ENCODE peak calls at places on chromosome 16, in ten cellular contexts. M is aorta; F is CD8-positive, alpha-beta T cell; J is Panc1; E is CD4-positive, alpha-beta T cell; T is cardiac muscle cell; W is right lobe of liver; G is mucosa of descending colon; P is lung; O is endodermal cell. D is an unnamed sample. For H3K9me3, the result is how much of the 10 kb centered on the place peaks cover.

GRCh38 chr16:66845791-66846221 is 1.6 kb downstream of the CA7 start:
- DNase-seq in J (no peak), G (no peak), F (no peak), W (no peak), O (peak), E (no peak), P (no peak), T (no peak), M (no peak), D (no peak)

GRCh38 chr16:86651823-86652222 is 73.5 kb downstream of the FOXL1 start:
- DNase-seq in M (no peak), G (no peak), J (no peak), E (no peak), W (no peak), T (no peak), P (no peak), F (no peak), O (no peak), D (no peak)

GRCh38 chr16:54447606-54448440 is 161.2 kb upstream of the IRX3 start:
- DNase-seq in E (no peak), P (no peak), J (peak), M (no peak), W (no peak), T (no peak), G (no peak), F (no peak), O (peak), D (no peak)

GRCh38 chr16:86925067-86925791 is 346.9 kb downstream of the FOXL1 start:
- DNase-seq in O (no peak), T (peak), P (no peak), W (no peak), G (no peak), F (no peak), E (no peak), M (peak), J (no peak), D (no peak)

GRCh38 chr16:65200374-65200773 is 78.5 kb upstream of the CDH11 start:
- DNase-seq in M (no peak), G (no peak), O (no peak), F (no peak), T (no peak), J (no peak), P (no peak), W (no peak), E (no peak), D (no peak)

GRCh38 chr16:66618588-66618987 is 14.1 kb downstream of the CMTM3 start:
- DNase-seq in O (no peak), J (peak), T (no peak), M (peak), G (no peak), F (no peak), P (no peak), W (no peak), E (no peak), D (no peak)

GRCh38 chr16:87279094-87279658 is 38.0 kb downstream of the C16orf95 start:
- DNase-seq in W (no peak), P (no peak), F (no peak), G (no peak), T (no peak), E (no peak), O (no peak), J (no peak), M (no peak), D (no peak)

GRCh38 chr16:17171250-17172143 is 299.3 kb downstream of the XYLT1 start:
- DNase-seq in P (no peak), M (no peak), G (no peak), J (no peak), E (no peak), O (no peak), W (peak), F (no peak), T (no peak), D (no peak)

GRCh38 chr16:62872339-62872738 is 836.1 kb upstream of the CDH8 start:
- DNase-seq in G (no peak), T (no peak), E (no peak), J (no peak), P (no peak), M (no peak), O (no peak), W (no peak), F (no peak), D (no peak)

GRCh38 chr16:1580256-1580655 is 31.6 kb downstream of the IFT140 start:
- DNase-seq in T (no peak), G (no peak), E (no peak), W (no peak), F (no peak), M (no peak), O (no peak), P (no peak), J (no peak), D (no peak)

GRCh38 chr16:83835972-83836566 is 28.3 kb downstream of the HSBP1 start:
- DNase-seq in F (no peak), O (no peak), E (no peak), P (no peak), T (no peak), G (no peak), W (no peak), M (no peak), J (no peak), D (no peak)

GRCh38 chr16:80852261-80852872 is 48.0 kb upstream of the CDYL2 start:
- DNase-seq in E (no peak), T (peak), P (no peak), G (no peak), J (no peak), F (no peak), M (no peak), O (peak), W (no peak), D (no peak)

GRCh38 chr16:86404678-86405077 is 105.6 kb upstream of the FOXF1 start:
- DNase-seq in E (no peak), P (no peak), O (no peak), T (no peak), W (no peak), M (peak), J (no peak), G (no peak), F (no peak), D (no peak)

GRCh38 chr16:11213799-11214198 is 42.2 kb downstream of the SOCS1 start:
- DNase-seq in G (no peak), J (no peak), O (no peak), W (no peak), F (no peak), M (no peak), E (no peak), P (no peak), T (no peak), D (no peak)

GRCh38 chr16:52548261-52549010 is 1.5 kb upstream of the TOX3 start:
- DNase-seq in P (no peak), E (no peak), G (no peak), T (peak), F (no peak), O (peak), J (no peak), M (no peak), W (no peak), D (no peak)

GRCh38 chr16:4500283-4500682 is 24.1 kb downstream of the HMOX2 start:
- DNase-seq in J (no peak), F (no peak), P (no peak), G (no peak), M (peak), W (no peak), O (no peak), T (peak), E (no peak), D (no peak)

GRCh38 chr16:57798267-57798810 is 4.0 kb downstream of the KIFC3 start:
- DNase-seq in T (no peak), G (peak), J (no peak), F (no peak), P (no peak), E (no peak), M (peak), O (no peak), W (no peak), D (no peak)

GRCh38 chr16:1378087-1378803 is 26.5 kb downstream of the GNPTG start:
- DNase-seq in M (no peak), P (no peak), W (no peak), J (no peak), E (no peak), T (no peak), O (peak), G (no peak), F (no peak), D (no peak)

GRCh38 chr16:23288209-23288608 is 13.9 kb upstream of the SCNN1B start:
- DNase-seq in T (no peak), J (no peak), F (no peak), M (no peak), W (no peak), E (no peak), O (no peak), P (no peak), G (no peak), D (no peak)

GRCh38 chr16:80231118-80231515 is 309.7 kb upstream of the DYNLRB2 start:
- DNase-seq in J (no peak), W (no peak), P (no peak), T (no peak), F (no peak), E (no peak), G (no peak), O (no peak), M (no peak), D (no peak)

GRCh38 chr16:55491691-55492090 is 12.7 kb downstream of the MMP2 start:
- DNase-seq in M (no peak), W (peak), E (no peak), F (no peak), G (no peak), T (no peak), J (no peak), O (peak), P (no peak), D (no peak)

GRCh38 chr16:51624083-51624775 is 473.2 kb upstream of the SALL1 start:
- DNase-seq in P (no peak), J (no peak), F (no peak), G (no peak), E (no peak), O (no peak), M (no peak), T (no peak), W (no peak), D (no peak)

GRCh38 chr16:53673189-53673588 is 30.5 kb downstream of the RPGRIP1L start:
- DNase-seq in E (no peak), F (no peak), O (no peak), P (no peak), W (no peak), T (no peak), G (no peak), M (no peak), J (no peak), D (no peak)

GRCh38 chr16:19926449-19927390 is 42.1 kb upstream of the GPRC5B start:
- DNase-seq in E (no peak), J (no peak), T (no peak), M (no peak), W (no peak), G (no peak), F (no peak), O (peak), P (no peak), D (no peak)

GRCh38 chr16:66007717-66008116 is 358.8 kb upstream of the CDH5 start:
- DNase-seq in P (no peak), E (no peak), J (no peak), O (peak), T (no peak), M (no peak), F (no peak), W (no peak), G (no peak), D (no peak)

GRCh38 chr16:54886078-54886477 is 44.6 kb upstream of the IRX5 start:
- DNase-seq in T (no peak), P (no peak), F (no peak), E (no peak), G (no peak), O (no peak), M (no peak), J (no peak), W (no peak), D (no peak)

GRCh38 chr16:75714661-75715060 is 11.6 kb downstream of the CPHXL start:
- DNase-seq in W (no peak), O (no peak), M (no peak), G (no peak), J (no peak), T (no peak), F (no peak), P (no peak), E (no peak), D (no peak)

GRCh38 chr16:75710344-75710743 is 9.1 kb upstream of the DUXB start:
- DNase-seq in J (no peak), P (no peak), E (no peak), W (no peak), F (no peak), O (no peak), T (no peak), M (no peak), G (no peak), D (no peak)
- H3K9me3 ChIP-seq in J (under half), P (under half), E (under half), W (under half), F (under half), O (under half), T (under half), M (under half), G (under half), D (under half)

DNA sequence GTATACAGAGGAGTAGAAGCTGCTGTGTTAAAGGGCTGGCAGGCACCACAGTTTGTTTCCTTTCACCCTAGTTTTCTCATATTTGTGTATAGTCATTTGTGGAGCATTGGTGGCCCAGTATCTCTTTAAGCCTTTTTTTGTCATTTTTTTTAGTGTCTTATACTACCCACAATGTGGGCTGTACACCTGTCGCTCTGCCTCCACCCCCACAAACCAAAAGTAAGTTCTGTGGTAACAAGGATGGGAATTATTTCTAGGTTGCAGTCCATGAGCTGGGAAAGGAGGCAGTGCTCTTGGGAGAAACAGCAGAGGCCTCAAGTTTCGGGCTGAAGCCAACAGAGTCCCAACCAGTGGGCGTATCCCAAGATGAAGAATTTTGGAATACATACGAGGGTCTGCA is 6.2 kb downstream of the ZNF75A start:
- DNase-seq in E (no peak), F (no peak), W (no peak), G (no peak), O (no peak), M (no peak), T (no peak), J (no peak), P (no peak), D (no peak)
- H3K9me3 ChIP-seq in E (half or more), F (under half), W (under half), G (half or more), O (half or more), M (under half), T (under half), J (half or more), P (half or more), D (under half)

GRCh38 chr16:68575082-68575481 is 36.0 kb downstream of the ZFP90 start:
- DNase-seq in F (no peak), O (peak), T (no peak), M (no peak), P (no peak), W (no peak), E (no peak), J (no peak), G (no peak), D (no peak)
- H3K9me3 ChIP-seq in F (under half), O (half or more), T (under half), M (under half), P (under half), W (under half), E (half or more), J (under half), G (half or more), D (under half)

DNA sequence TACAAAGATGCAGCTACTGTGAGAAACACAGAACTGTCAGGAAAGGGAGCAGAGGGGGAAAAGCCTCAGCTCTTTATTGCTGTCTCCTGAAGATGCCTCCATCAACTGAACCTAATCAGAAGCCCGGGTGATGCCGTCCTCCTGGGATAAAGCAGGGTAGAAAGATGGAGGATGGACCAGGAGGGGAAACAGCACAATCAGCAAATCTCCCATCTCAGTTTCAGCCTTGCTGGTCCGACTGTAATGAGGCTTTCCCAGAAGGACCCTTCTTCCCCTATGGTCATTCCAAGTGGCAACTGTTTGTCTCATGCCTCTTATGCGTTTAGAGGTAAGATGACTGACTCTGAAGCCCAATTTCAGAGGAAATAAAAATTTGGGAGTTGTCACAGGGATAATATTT is 24.3 kb downstream of the ZFP1 start:
- DNase-seq in F (no peak), M (no peak), T (no peak), O (no peak), W (no peak), J (no peak), P (no peak), G (no peak), E (no peak), D (no peak)
- H3K9me3 ChIP-seq in F (under half), M (under half), T (under half), O (half or more), W (under half), J (under half), P (under half), G (half or more), E (half or more), D (under half)

GRCh38 chr16:76038097-76038496 is 239.1 kb upstream of the CNTNAP4 start:
- DNase-seq in T (no peak), F (no peak), P (no peak), M (no peak), O (no peak), E (no peak), W (no peak), G (no peak), J (no peak), D (no peak)
- H3K9me3 ChIP-seq in T (under half), F (under half), P (under half), M (under half), O (half or more), E (under half), W (under half), G (under half), J (under half), D (under half)

GRCh38 chr16:3223913-3224515 is 10.9 kb downstream of the ZNF200 start:
- DNase-seq in G (no peak), J (no peak), P (no peak), M (no peak), F (no peak), O (no peak), W (no peak), E (no peak), T (no peak), D (no peak)
- H3K9me3 ChIP-seq in G (half or more), J (half or more), P (under half), M (under half), F (under half), O (half or more), W (under half), E (half or more), T (under half), D (under half)

GRCh38 chr16:31888735-31889134 is 15.1 kb downstream of the ZNF267 start:
- DNase-seq in F (no peak), G (no peak), W (no peak), O (no peak), M (no peak), T (no peak), P (no peak), J (no peak), E (no peak), D (no peak)
- H3K9me3 ChIP-seq in F (under half), G (under half), W (under half), O (half or more), M (under half), T (under half), P (under half), J (half or more), E (under half), D (under half)

DNA sequence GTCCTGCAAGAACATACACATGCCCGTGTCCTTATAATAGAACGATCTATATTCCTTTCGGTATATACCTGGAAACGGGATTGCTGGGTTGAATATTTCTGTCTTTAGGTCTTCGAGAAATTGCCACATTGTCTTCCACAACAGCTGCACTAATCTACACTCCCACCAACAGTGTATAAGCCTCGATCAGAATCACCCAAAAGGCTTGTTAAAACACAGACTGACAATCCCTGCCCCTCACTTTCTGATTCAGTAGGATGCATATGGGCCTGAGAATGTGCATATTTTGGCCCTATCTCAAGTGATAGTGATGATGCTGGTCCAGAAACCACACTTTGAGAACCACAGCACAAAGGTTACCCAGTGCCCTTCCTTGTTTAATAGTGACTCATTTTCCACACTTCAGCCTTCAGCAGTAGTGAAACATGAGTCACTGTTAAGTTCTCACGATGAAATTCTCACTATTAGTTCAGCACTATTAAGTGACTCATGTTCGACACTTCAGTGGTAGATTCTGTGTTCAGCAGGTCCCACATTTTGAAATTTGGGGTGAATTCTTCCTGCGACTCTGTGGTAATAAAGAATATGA is 215.6 kb downstream of the GRIN2A start:
- DNase-seq in W (no peak), F (no peak), M (no peak), O (no peak), T (no peak), G (no peak), J (peak), E (no peak), P (no peak), D (no peak)
- H3K9me3 ChIP-seq in W (under half), F (under half), M (under half), O (under half), T (under half), G (under half), J (under half), E (under half), P (under half), D (under half)

GRCh38 chr16:35725949-35726348 is 2266.5 kb downstream of the TP53TG3F start:
- DNase-seq in E (no peak), T (no peak), G (no peak), W (no peak), M (no peak), F (no peak), J (no peak), O (no peak), P (no peak), D (no peak)
- H3K9me3 ChIP-seq in E (under half), T (under half), G (half or more), W (under half), M (under half), F (under half), J (under half), O (half or more), P (under half), D (under half)

DNA sequence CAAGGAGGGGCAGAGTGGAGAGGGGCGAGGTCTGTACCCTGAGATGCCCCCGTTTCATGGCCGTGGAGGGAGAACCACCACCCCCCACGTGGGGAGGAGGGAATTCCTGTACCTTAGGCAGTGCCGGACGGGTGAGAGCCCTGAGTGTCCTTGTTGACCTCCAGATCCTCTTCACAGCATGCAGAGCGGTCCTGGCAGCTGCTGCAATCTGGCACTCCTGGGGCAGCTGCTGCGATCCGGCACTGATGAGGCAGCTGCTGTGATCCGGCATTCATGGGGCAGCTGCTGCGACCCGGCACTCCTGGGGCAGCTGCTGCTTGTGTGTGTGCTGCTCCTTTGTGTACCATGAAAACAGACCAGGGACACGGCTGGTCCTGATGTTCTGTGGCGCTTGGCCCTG is 12.7 kb downstream of the ZNF778 start:
- DNase-seq in G (no peak), T (no peak), J (no peak), P (no peak), E (no peak), W (no peak), F (no peak), O (no peak), M (peak), D (no peak)
- H3K9me3 ChIP-seq in G (under half), T (under half), J (under half), P (under half), E (under half), W (under half), F (under half), O (under half), M (under half), D (under half)

D was measured in T-helper 17 cell.